ENCODE peak calls at places on chromosomes 4 and X, in four cellular contexts. F is ACHN, K is HepG2, J is H54. W is an unnamed sample.
A peak's percentile ranks its signal among the peaks of the same experiment; 100 is the strongest.

GRCh38 chrX:39059866-39060265 is 258.6 kb downstream of the MID1IP1 start:
- DNase-seq in J (no peak), K (no peak), F (no peak), W (no peak)

GRCh38 chrX:2266445-2267349 is 234.1 kb downstream of the DHRSX start:
- DNase-seq in K (no peak), F (no peak), J (no peak), W (no peak)

GRCh38 chrX:141176586-141177451 is at the start of gene LDOC1:
- DNase-seq in K (no peak), F (peak; percentile 71), J (peak; percentile 66), W (peak; percentile 75)

GRCh38 chrX:136879001-136879667 is 1.4 kb downstream of the RBMX start:
- DNase-seq in F (peak; percentile 14), K (no peak), J (no peak), W (peak; percentile 22)

GRCh38 chr4:149306537-149306936 is 509.1 kb downstream of the IQCM start:
- DNase-seq in J (no peak), K (no peak), F (no peak), W (no peak)

GRCh38 chr4:141427726-141428296 is 207.1 kb downstream of the ZNF330 start:
- DNase-seq in F (no peak), J (no peak), K (no peak), W (no peak)

GRCh38 chrX:135688137-135688536 is 25.3 kb upstream of the CT45A1 start:
- DNase-seq in K (no peak), F (no peak), J (no peak), W (peak; percentile 56)

GRCh38 chr4:54230479-54231418 is 1.7 kb downstream of the PDGFRA start:
- DNase-seq in J (no peak), F (no peak), K (no peak), W (no peak)

GRCh38 chrX:123731258-123731986 is 1.4 kb downstream of the THOC2 start:
- DNase-seq in J (no peak), F (peak; percentile 10), K (no peak), W (peak; percentile 7)

GRCh38 chrX:69741706-69742105 is 125.8 kb downstream of the EDA start:
- DNase-seq in F (no peak), J (no peak), K (no peak), W (no peak)

GRCh38 chrX:30835373-30835772 is 53.7 kb downstream of the TAB3 start:
- DNase-seq in J (no peak), K (peak; percentile 93), F (no peak), W (no peak)

GRCh38 chrX:9670136-9670905 is 95.3 kb downstream of the GPR143 start:
- DNase-seq in J (no peak), K (no peak), F (no peak), W (no peak)

GRCh38 chr4:128513664-128514484 is 226.3 kb upstream of the PGRMC2 start:
- DNase-seq in K (no peak), F (peak; percentile 23), J (no peak), W (no peak)

GRCh38 chrX:23792861-23793553 is 10.0 kb downstream of the SAT1 start:
- DNase-seq in J (no peak), K (no peak), F (no peak), W (no peak)

GRCh38 chr4:135601351-135601750 is 1399.8 kb upstream of the PABPC4L start:
- DNase-seq in J (no peak), K (no peak), F (no peak), W (no peak)

GRCh38 chr4:95693594-95693993 is 144.8 kb upstream of the UNC5C start:
- DNase-seq in K (no peak), J (no peak), F (peak; percentile 30), W (peak; percentile 45)

GRCh38 chrX:150508461-150509367 is 59.7 kb upstream of the MTM1 start:
- DNase-seq in K (no peak), J (no peak), F (no peak), W (no peak)

GRCh38 chr4:169485791-169486742 is 126.3 kb downstream of the NEK1 start:
- DNase-seq in F (peak; percentile 52), K (peak; percentile 36), J (no peak), W (peak; percentile 72)

GRCh38 chrX:139234898-139235297 is 295.6 kb upstream of the F9 start:
- DNase-seq in F (no peak), J (no peak), K (no peak), W (no peak)